ENCODE peak calls at places on chromosomes 1 and 21, in six cellular contexts. One of them, this sample, is unnamed.

GRCh38 chr21:43305811-43306311 is 121.1 kb downstream of the SIK1 start:
- DNase-seq in cerebellar cortex: no peak
- DNase-seq in activated CD4-positive, alpha-beta T cell treated with anti-CD3 and anti-CD28 coated beads, Interleukin-2, amount 10 ng/mL, durations not matched to agents 7 days and 5 days: no peak
- DNase-seq in hypothalamus: no peak
- DNase-seq in KG1: no peak
- DNase-seq in NCI-H345: no peak
- DNase-seq in this sample: no peak

GRCh38 chr1:52727114-52727586 is 897 bp downstream of the ZYG11B start:
- DNase-seq in cerebellar cortex: peak
- DNase-seq in KG1: no peak
- DNase-seq in activated CD4-positive, alpha-beta T cell treated with anti-CD3 and anti-CD28 coated beads, Interleukin-2, amount 10 ng/mL, durations not matched to agents 7 days and 5 days: no peak
- DNase-seq in NCI-H345: no peak
- DNase-seq in hypothalamus: no peak
- DNase-seq in this sample: no peak

GRCh38 chr1:24202556-24202955 is 15.5 kb upstream of the IFNLR1 start:
- DNase-seq in cerebellar cortex: no peak
- DNase-seq in activated CD4-positive, alpha-beta T cell treated with anti-CD3 and anti-CD28 coated beads, Interleukin-2, amount 10 ng/mL, durations not matched to agents 7 days and 5 days: no peak
- DNase-seq in hypothalamus: no peak
- DNase-seq in NCI-H345: no peak
- DNase-seq in KG1: no peak
- DNase-seq in this sample: no peak

GRCh38 chr1:63557365-63557987 is 34.2 kb downstream of the EFCAB7 start:
- DNase-seq in activated CD4-positive, alpha-beta T cell treated with anti-CD3 and anti-CD28 coated beads, Interleukin-2, amount 10 ng/mL, durations not matched to agents 7 days and 5 days: peak
- DNase-seq in KG1: peak
- DNase-seq in NCI-H345: no peak
- DNase-seq in cerebellar cortex: peak
- DNase-seq in hypothalamus: peak
- DNase-seq in this sample: no peak

GRCh38 chr1:167791281-167792209 is 69.8 kb downstream of the MPZL1 start:
- DNase-seq in KG1: no peak
- DNase-seq in NCI-H345: no peak
- DNase-seq in cerebellar cortex: no peak
- DNase-seq in activated CD4-positive, alpha-beta T cell treated with anti-CD3 and anti-CD28 coated beads, Interleukin-2, amount 10 ng/mL, durations not matched to agents 7 days and 5 days: no peak
- DNase-seq in hypothalamus: no peak
- DNase-seq in this sample: no peak

GRCh38 chr1:185312361-185312760 is 4.7 kb downstream of the IVNS1ABP start:
- DNase-seq in KG1: no peak
- DNase-seq in NCI-H345: no peak
- DNase-seq in activated CD4-positive, alpha-beta T cell treated with anti-CD3 and anti-CD28 coated beads, Interleukin-2, amount 10 ng/mL, durations not matched to agents 7 days and 5 days: no peak
- DNase-seq in hypothalamus: no peak
- DNase-seq in cerebellar cortex: no peak
- DNase-seq in this sample: no peak

GRCh38 chr1:22857661-22858060 is 115.0 kb downstream of the LACTBL1 start:
- DNase-seq in activated CD4-positive, alpha-beta T cell treated with anti-CD3 and anti-CD28 coated beads, Interleukin-2, amount 10 ng/mL, durations not matched to agents 7 days and 5 days: no peak
- DNase-seq in NCI-H345: no peak
- DNase-seq in cerebellar cortex: no peak
- DNase-seq in KG1: no peak
- DNase-seq in hypothalamus: no peak
- DNase-seq in this sample: no peak

GRCh38 chr21:17436626-17437111 is 76.2 kb upstream of the CXADR start:
- DNase-seq in KG1: no peak
- DNase-seq in NCI-H345: peak
- DNase-seq in activated CD4-positive, alpha-beta T cell treated with anti-CD3 and anti-CD28 coated beads, Interleukin-2, amount 10 ng/mL, durations not matched to agents 7 days and 5 days: no peak
- DNase-seq in hypothalamus: no peak
- DNase-seq in cerebellar cortex: peak
- DNase-seq in this sample: peak

GRCh38 chr1:154198756-154199562 is 7.1 kb upstream of the TPM3 start:
- DNase-seq in NCI-H345: peak
- DNase-seq in cerebellar cortex: peak
- DNase-seq in hypothalamus: peak
- DNase-seq in activated CD4-positive, alpha-beta T cell treated with anti-CD3 and anti-CD28 coated beads, Interleukin-2, amount 10 ng/mL, durations not matched to agents 7 days and 5 days: peak
- DNase-seq in KG1: peak
- DNase-seq in this sample: peak

GRCh38 chr1:149848811-149849210 is 50.6 kb upstream of the BOLA1 start:
- DNase-seq in activated CD4-positive, alpha-beta T cell treated with anti-CD3 and anti-CD28 coated beads, Interleukin-2, amount 10 ng/mL, durations not matched to agents 7 days and 5 days: peak
- DNase-seq in NCI-H345: peak
- DNase-seq in cerebellar cortex: peak
- DNase-seq in KG1: no peak
- DNase-seq in hypothalamus: no peak
- DNase-seq in this sample: peak

GRCh38 chr1:1763657-1764621 is 14.3 kb downstream of the NADK start:
- DNase-seq in activated CD4-positive, alpha-beta T cell treated with anti-CD3 and anti-CD28 coated beads, Interleukin-2, amount 10 ng/mL, durations not matched to agents 7 days and 5 days: no peak
- DNase-seq in KG1: no peak
- DNase-seq in NCI-H345: peak
- DNase-seq in hypothalamus: peak
- DNase-seq in cerebellar cortex: no peak
- DNase-seq in this sample: no peak

GRCh38 chr1:40479156-40479555 is 2.1 kb downstream of the ZFP69 start:
- DNase-seq in KG1: no peak
- DNase-seq in NCI-H345: no peak
- DNase-seq in cerebellar cortex: no peak
- DNase-seq in activated CD4-positive, alpha-beta T cell treated with anti-CD3 and anti-CD28 coated beads, Interleukin-2, amount 10 ng/mL, durations not matched to agents 7 days and 5 days: no peak
- DNase-seq in hypothalamus: no peak
- DNase-seq in this sample: no peak

GRCh38 chr1:58839871-58840835 is 56.3 kb upstream of the JUN start:
- DNase-seq in KG1: no peak
- DNase-seq in NCI-H345: no peak
- DNase-seq in activated CD4-positive, alpha-beta T cell treated with anti-CD3 and anti-CD28 coated beads, Interleukin-2, amount 10 ng/mL, durations not matched to agents 7 days and 5 days: no peak
- DNase-seq in cerebellar cortex: no peak
- DNase-seq in hypothalamus: no peak
- DNase-seq in this sample: no peak

GRCh38 chr1:151992345-151993083 is 1.1 kb downstream of the S100A10 start:
- DNase-seq in cerebellar cortex: no peak
- DNase-seq in NCI-H345: no peak
- DNase-seq in KG1: no peak
- DNase-seq in hypothalamus: no peak
- DNase-seq in activated CD4-positive, alpha-beta T cell treated with anti-CD3 and anti-CD28 coated beads, Interleukin-2, amount 10 ng/mL, durations not matched to agents 7 days and 5 days: peak
- DNase-seq in this sample: peak

GRCh38 chr1:65299328-65299727 is 10.0 kb upstream of the DNAJC6 start:
- DNase-seq in KG1: no peak
- DNase-seq in activated CD4-positive, alpha-beta T cell treated with anti-CD3 and anti-CD28 coated beads, Interleukin-2, amount 10 ng/mL, durations not matched to agents 7 days and 5 days: no peak
- DNase-seq in cerebellar cortex: no peak
- DNase-seq in hypothalamus: no peak
- DNase-seq in NCI-H345: no peak
- DNase-seq in this sample: no peak

GRCh38 chr1:3431686-3432085 is 22.8 kb upstream of the ARHGEF16 start:
- DNase-seq in hypothalamus: no peak
- DNase-seq in KG1: no peak
- DNase-seq in cerebellar cortex: no peak
- DNase-seq in NCI-H345: no peak
- DNase-seq in activated CD4-positive, alpha-beta T cell treated with anti-CD3 and anti-CD28 coated beads, Interleukin-2, amount 10 ng/mL, durations not matched to agents 7 days and 5 days: no peak
- DNase-seq in this sample: no peak

GRCh38 chr1:35915693-35916092 is 15.2 kb upstream of the AGO3 start:
- DNase-seq in hypothalamus: no peak
- DNase-seq in activated CD4-positive, alpha-beta T cell treated with anti-CD3 and anti-CD28 coated beads, Interleukin-2, amount 10 ng/mL, durations not matched to agents 7 days and 5 days: no peak
- DNase-seq in KG1: no peak
- DNase-seq in NCI-H345: no peak
- DNase-seq in cerebellar cortex: no peak
- DNase-seq in this sample: no peak

GRCh38 chr1:69568435-69569280 is 936 bp downstream of the LRRC7 start:
- DNase-seq in NCI-H345: peak
- DNase-seq in KG1: peak
- DNase-seq in hypothalamus: no peak
- DNase-seq in activated CD4-positive, alpha-beta T cell treated with anti-CD3 and anti-CD28 coated beads, Interleukin-2, amount 10 ng/mL, durations not matched to agents 7 days and 5 days: no peak
- DNase-seq in cerebellar cortex: no peak
- DNase-seq in this sample: no peak

GRCh38 chr21:38468989-38469388 is 29.3 kb downstream of the ERG start:
- DNase-seq in activated CD4-positive, alpha-beta T cell treated with anti-CD3 and anti-CD28 coated beads, Interleukin-2, amount 10 ng/mL, durations not matched to agents 7 days and 5 days: no peak
- DNase-seq in cerebellar cortex: no peak
- DNase-seq in hypothalamus: no peak
- DNase-seq in NCI-H345: no peak
- DNase-seq in KG1: no peak
- DNase-seq in this sample: no peak

GRCh38 chr1:14142397-14143095 is 442.6 kb downstream of the PRDM2 start:
- DNase-seq in KG1: no peak
- DNase-seq in activated CD4-positive, alpha-beta T cell treated with anti-CD3 and anti-CD28 coated beads, Interleukin-2, amount 10 ng/mL, durations not matched to agents 7 days and 5 days: no peak
- DNase-seq in cerebellar cortex: peak
- DNase-seq in NCI-H345: peak
- DNase-seq in hypothalamus: no peak
- DNase-seq in this sample: no peak

GRCh38 chr1:26862781-26863676 is at the start of gene SFN:
- DNase-seq in cerebellar cortex: peak
- DNase-seq in KG1: no peak
- DNase-seq in hypothalamus: no peak
- DNase-seq in activated CD4-positive, alpha-beta T cell treated with anti-CD3 and anti-CD28 coated beads, Interleukin-2, amount 10 ng/mL, durations not matched to agents 7 days and 5 days: peak
- DNase-seq in NCI-H345: peak
- DNase-seq in this sample: peak

GRCh38 chr1:109977657-109978378 is 6.7 kb upstream of the AHCYL1 start:
- DNase-seq in hypothalamus: no peak
- DNase-seq in activated CD4-positive, alpha-beta T cell treated with anti-CD3 and anti-CD28 coated beads, Interleukin-2, amount 10 ng/mL, durations not matched to agents 7 days and 5 days: no peak
- DNase-seq in KG1: no peak
- DNase-seq in cerebellar cortex: no peak
- DNase-seq in NCI-H345: no peak
- DNase-seq in this sample: no peak

GRCh38 chr1:20753589-20753988 is 21.1 kb upstream of the SH2D5 start:
- DNase-seq in KG1: no peak
- DNase-seq in activated CD4-positive, alpha-beta T cell treated with anti-CD3 and anti-CD28 coated beads, Interleukin-2, amount 10 ng/mL, durations not matched to agents 7 days and 5 days: no peak
- DNase-seq in hypothalamus: no peak
- DNase-seq in cerebellar cortex: no peak
- DNase-seq in NCI-H345: no peak
- DNase-seq in this sample: no peak

GRCh38 chr1:216216304-216216703 is 206.9 kb downstream of the USH2A start:
- DNase-seq in NCI-H345: no peak
- DNase-seq in cerebellar cortex: no peak
- DNase-seq in activated CD4-positive, alpha-beta T cell treated with anti-CD3 and anti-CD28 coated beads, Interleukin-2, amount 10 ng/mL, durations not matched to agents 7 days and 5 days: no peak
- DNase-seq in KG1: no peak
- DNase-seq in hypothalamus: no peak
- DNase-seq in this sample: no peak

GRCh38 chr1:205172729-205173366 is 38.7 kb downstream of the DSTYK start:
- DNase-seq in NCI-H345: no peak
- DNase-seq in KG1: no peak
- DNase-seq in hypothalamus: no peak
- DNase-seq in activated CD4-positive, alpha-beta T cell treated with anti-CD3 and anti-CD28 coated beads, Interleukin-2, amount 10 ng/mL, durations not matched to agents 7 days and 5 days: no peak
- DNase-seq in cerebellar cortex: no peak
- DNase-seq in this sample: no peak

GRCh38 chr1:172955161-172955821 is 95.5 kb downstream of the TNFSF18 start:
- DNase-seq in hypothalamus: no peak
- DNase-seq in activated CD4-positive, alpha-beta T cell treated with anti-CD3 and anti-CD28 coated beads, Interleukin-2, amount 10 ng/mL, durations not matched to agents 7 days and 5 days: no peak
- DNase-seq in KG1: no peak
- DNase-seq in NCI-H345: no peak
- DNase-seq in cerebellar cortex: no peak
- DNase-seq in this sample: no peak

GRCh38 chr1:37875833-37876232 is 16.4 kb upstream of the MTF1 start:
- DNase-seq in activated CD4-positive, alpha-beta T cell treated with anti-CD3 and anti-CD28 coated beads, Interleukin-2, amount 10 ng/mL, durations not matched to agents 7 days and 5 days: no peak
- DNase-seq in KG1: no peak
- DNase-seq in hypothalamus: no peak
- DNase-seq in NCI-H345: no peak
- DNase-seq in cerebellar cortex: no peak
- DNase-seq in this sample: no peak

GRCh38 chr1:165592945-165593823 is 37.9 kb upstream of the MGST3 start:
- DNase-seq in hypothalamus: peak
- DNase-seq in cerebellar cortex: peak
- DNase-seq in activated CD4-positive, alpha-beta T cell treated with anti-CD3 and anti-CD28 coated beads, Interleukin-2, amount 10 ng/mL, durations not matched to agents 7 days and 5 days: peak
- DNase-seq in KG1: peak
- DNase-seq in NCI-H345: peak
- DNase-seq in this sample: peak

GRCh38 chr1:39507230-39507928 is 15.9 kb downstream of the BMP8A start:
- DNase-seq in activated CD4-positive, alpha-beta T cell treated with anti-CD3 and anti-CD28 coated beads, Interleukin-2, amount 10 ng/mL, durations not matched to agents 7 days and 5 days: no peak
- DNase-seq in hypothalamus: no peak
- DNase-seq in NCI-H345: no peak
- DNase-seq in KG1: no peak
- DNase-seq in cerebellar cortex: peak
- DNase-seq in this sample: no peak

GRCh38 chr1:198929961-198930599 is 291.2 kb downstream of the PTPRC start:
- DNase-seq in KG1: peak
- DNase-seq in hypothalamus: no peak
- DNase-seq in cerebellar cortex: peak
- DNase-seq in NCI-H345: no peak
- DNase-seq in activated CD4-positive, alpha-beta T cell treated with anti-CD3 and anti-CD28 coated beads, Interleukin-2, amount 10 ng/mL, durations not matched to agents 7 days and 5 days: peak
- DNase-seq in this sample: peak

GRCh38 chr1:44775930-44776748 is 799 bp downstream of the RPS8 start:
- DNase-seq in hypothalamus: peak
- DNase-seq in cerebellar cortex: no peak
- DNase-seq in KG1: no peak
- DNase-seq in activated CD4-positive, alpha-beta T cell treated with anti-CD3 and anti-CD28 coated beads, Interleukin-2, amount 10 ng/mL, durations not matched to agents 7 days and 5 days: peak
- DNase-seq in NCI-H345: no peak
- DNase-seq in this sample: no peak

GRCh38 chr1:193111641-193112090 is 6.5 kb upstream of the GLRX2 start:
- DNase-seq in cerebellar cortex: no peak
- DNase-seq in NCI-H345: no peak
- DNase-seq in activated CD4-positive, alpha-beta T cell treated with anti-CD3 and anti-CD28 coated beads, Interleukin-2, amount 10 ng/mL, durations not matched to agents 7 days and 5 days: no peak
- DNase-seq in hypothalamus: no peak
- DNase-seq in KG1: no peak
- DNase-seq in this sample: no peak